ENCODE peak calls at places on chromosomes 7 and 10, in six cellular contexts. T is upper lobe of right lung, D is spleen, P is lower lobe of right lung, H is HCT116, J is upper lobe of left lung. R is an unnamed sample.

GRCh38 chr7:127485482-127485881 is 93.0 kb upstream of the ZNF800 start:
- DNase-seq in D (no peak), P (no peak), H (no peak), T (no peak), J (no peak), R (no peak)

GRCh38 chr10:79444243-79445119 is 943 bp downstream of the ZCCHC24 start:
- DNase-seq in P (peak), D (peak), J (peak), H (no peak), T (peak), R (peak)

GRCh38 chr7:146660839-146661238 is 544.2 kb downstream of the CNTNAP2 start:
- DNase-seq in T (no peak), J (no peak), H (no peak), D (no peak), P (no peak), R (no peak)

GRCh38 chr7:81883801-81884393 is 114.0 kb upstream of the HGF start:
- DNase-seq in T (no peak), J (no peak), H (no peak), D (no peak), P (no peak), R (no peak)

GRCh38 chr7:100122568-100122967 is 3.1 kb downstream of the CNPY4 start:
- DNase-seq in J (no peak), P (no peak), D (no peak), T (no peak), H (no peak), R (no peak)

GRCh38 chr10:93280699-93281366 is 201.3 kb downstream of the MYOF start:
- DNase-seq in D (no peak), P (no peak), H (no peak), T (no peak), J (no peak), R (no peak)

GRCh38 chr10:8444630-8445029 is 390.1 kb downstream of the GATA3 start:
- DNase-seq in J (no peak), P (no peak), D (no peak), T (no peak), H (no peak), R (no peak)

GRCh38 chr7:106731207-106731606 is 70.2 kb upstream of the CCDC71L start:
- DNase-seq in D (no peak), P (no peak), T (no peak), J (no peak), H (no peak), R (no peak)

GRCh38 chr7:50684702-50685074 is 98.0 kb downstream of the GRB10 start:
- DNase-seq in D (no peak), P (no peak), H (no peak), J (no peak), T (no peak), R (no peak)

GRCh38 chr10:83725567-83725966 is 413.7 kb upstream of the GHITM start:
- DNase-seq in D (no peak), P (no peak), H (no peak), T (no peak), J (no peak), R (no peak)

DNA sequence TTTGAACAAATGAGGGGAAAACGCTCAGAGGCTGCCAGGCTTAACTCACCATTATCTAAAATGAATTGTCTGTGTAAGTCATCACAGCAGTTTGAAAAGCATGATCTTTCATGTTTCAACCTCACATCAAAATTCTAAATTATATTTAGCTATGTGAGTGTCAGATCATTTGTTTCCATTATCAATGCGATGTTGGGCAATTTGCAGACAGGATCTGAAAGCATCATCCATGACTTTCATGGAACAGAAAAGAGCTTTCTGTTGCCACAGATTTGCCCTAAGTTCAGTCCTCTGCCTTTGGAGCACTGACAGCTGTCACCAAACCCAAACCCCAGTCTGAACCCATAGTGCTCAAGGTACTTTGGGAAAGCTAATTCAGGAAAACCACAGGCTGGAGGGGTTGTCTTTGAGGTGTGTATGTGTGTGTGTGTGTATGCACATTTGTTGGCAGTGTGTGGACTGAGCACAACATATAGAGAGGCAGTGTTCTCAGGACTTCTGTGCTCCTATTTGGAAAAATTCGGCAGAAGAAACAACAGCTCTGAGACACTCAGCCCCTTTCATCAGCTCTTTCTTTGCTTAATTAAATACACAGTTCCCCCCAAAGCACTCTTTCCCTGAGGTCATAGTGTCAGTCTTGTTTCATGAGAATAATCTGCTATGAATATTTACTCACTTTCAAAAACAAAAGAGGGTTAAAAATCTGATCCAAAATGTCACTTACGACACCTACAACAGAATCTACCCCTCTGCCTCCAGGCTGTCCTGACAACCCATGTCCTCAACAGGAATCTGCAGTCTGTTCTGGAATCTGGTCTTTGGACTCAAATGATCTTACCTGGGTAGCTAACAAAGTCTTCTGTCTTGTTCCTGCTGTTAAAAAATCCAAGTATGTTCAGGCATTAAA is 188.5 kb upstream of the KLF14 start:
- DNase-seq in T (no peak), H (no peak), J (no peak), P (no peak), D (no peak), R (no peak)
- H3K4me3 ChIP-seq in T (no peak), H (no peak), J (no peak), P (no peak), D (no peak), R (no peak)

GRCh38 chr7:87317691-87318245 is 27.7 kb upstream of the CROT start:
- DNase-seq in J (no peak), H (no peak), T (no peak), D (no peak), P (no peak), R (no peak)

GRCh38 chr7:87316097-87316700 is 29.3 kb upstream of the CROT start:
- DNase-seq in D (no peak), H (no peak), J (no peak), P (no peak), T (no peak), R (no peak)

GRCh38 chr7:87318741-87319140 is 26.7 kb upstream of the CROT start:
- DNase-seq in J (no peak), T (no peak), P (no peak), D (no peak), H (no peak), R (no peak)

GRCh38 chr7:87312215-87312865 is 33.1 kb upstream of the CROT start:
- DNase-seq in H (peak), P (no peak), T (no peak), D (no peak), J (peak), R (no peak)

GRCh38 chr7:87316846-87317545 is 28.5 kb upstream of the CROT start:
- DNase-seq in D (no peak), T (no peak), P (no peak), H (no peak), J (no peak), R (peak)
- H3K4me3 ChIP-seq in D (no peak), T (no peak), P (no peak), H (no peak), J (no peak), R (no peak)

GRCh38 chr7:97118306-97118917 is 914 bp downstream of the SDHAF3 start:
- DNase-seq in T (no peak), D (no peak), J (no peak), H (no peak), P (no peak), R (no peak)
- H3K4me3 ChIP-seq in T (peak), D (peak), J (peak), H (peak), P (peak), R (no peak)

DNA sequence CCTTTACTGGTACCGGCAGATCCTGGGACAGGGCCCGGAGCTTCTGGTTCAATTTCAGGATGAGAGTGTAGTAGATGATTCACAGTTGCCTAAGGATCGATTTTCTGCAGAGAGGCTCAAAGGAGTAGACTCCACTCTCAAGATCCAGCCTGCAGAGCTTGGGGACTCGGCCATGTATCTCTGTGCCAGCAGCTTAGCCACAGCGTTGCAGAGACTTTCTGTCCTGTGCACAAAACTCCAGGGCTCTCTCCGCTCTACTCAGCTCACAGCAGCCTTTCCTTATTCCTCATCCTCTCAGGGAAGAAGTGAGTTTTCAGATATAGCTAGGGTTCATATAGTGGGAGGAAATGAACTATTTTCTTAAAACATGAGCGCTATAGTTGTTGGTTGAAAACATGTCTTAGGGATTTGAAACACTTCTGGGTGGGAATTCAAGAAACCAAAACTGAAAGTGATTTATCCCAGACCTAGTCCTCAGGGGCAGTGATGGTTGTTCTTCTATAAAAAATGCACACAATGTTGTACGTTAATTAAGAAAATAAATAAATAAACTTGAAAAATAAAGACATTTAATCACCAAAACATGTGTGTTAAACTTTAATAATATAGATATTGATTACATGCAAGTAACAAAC is 150.2 kb upstream of the PRSS58 start:
- DNase-seq in T (no peak), P (no peak), D (no peak), H (no peak), J (no peak), R (no peak)
- H3K4me3 ChIP-seq in T (peak), P (peak), D (no peak), H (no peak), J (no peak), R (no peak)

GRCh38 chr10:26214004-26214403 is 2.6 kb upstream of the GAD2 start:
- DNase-seq in H (no peak), P (no peak), J (no peak), D (no peak), T (no peak), R (no peak)
- H3K4me3 ChIP-seq in H (no peak), P (no peak), J (no peak), D (no peak), T (no peak), R (no peak)

GRCh38 chr10:3827266-3827665 is 42.3 kb upstream of the KLF6 start:
- DNase-seq in T (no peak), D (no peak), P (no peak), J (no peak), H (no peak), R (no peak)

GRCh38 chr10:3829193-3830050 is 44.4 kb upstream of the KLF6 start:
- DNase-seq in J (no peak), H (no peak), T (no peak), D (no peak), P (no peak), R (peak)

GRCh38 chr10:3830946-3831345 is 45.9 kb upstream of the KLF6 start:
- DNase-seq in P (no peak), D (no peak), H (no peak), T (no peak), J (no peak), R (no peak)

GRCh38 chr10:3827768-3828403 is 42.9 kb upstream of the KLF6 start:
- DNase-seq in H (no peak), J (no peak), D (no peak), T (no peak), P (no peak), R (no peak)

DNA sequence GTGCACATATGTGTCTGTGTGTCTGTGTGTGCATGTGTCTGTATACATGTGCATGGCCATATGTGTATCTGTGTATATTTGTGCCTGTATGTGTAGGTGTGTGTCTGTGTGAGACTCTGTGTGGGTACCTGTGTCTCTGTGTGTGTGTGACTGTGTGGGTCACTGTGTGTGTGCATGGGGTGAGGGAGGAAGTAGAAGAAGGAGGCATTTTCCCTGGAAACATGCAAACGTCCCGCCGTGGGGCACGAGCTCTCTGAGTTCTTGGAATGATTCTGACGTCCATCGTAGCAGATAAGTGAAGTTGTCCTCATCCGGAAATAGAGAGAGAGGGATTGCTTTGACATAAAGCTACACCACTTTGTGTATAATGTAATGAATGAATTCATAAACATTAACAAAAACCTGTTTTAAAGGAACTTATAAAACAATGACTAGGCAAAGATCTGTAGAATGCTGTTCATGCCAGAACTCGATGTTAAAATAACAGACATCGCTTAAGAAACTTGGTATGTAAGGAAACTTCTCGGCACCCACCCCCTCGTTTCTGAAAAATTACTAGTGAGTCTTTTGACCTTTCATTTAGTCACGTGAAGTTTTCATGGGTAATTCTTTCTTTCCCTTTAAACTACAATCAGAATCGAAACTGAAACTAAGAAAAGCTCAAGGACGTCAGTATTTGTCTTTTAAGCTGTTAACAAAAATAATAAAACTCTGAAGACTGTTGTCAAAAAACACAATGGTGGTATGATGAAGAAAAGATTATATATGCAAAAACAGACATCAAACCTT is 43.6 kb upstream of the KLF6 start:
- DNase-seq in D (no peak), J (no peak), P (no peak), H (no peak), T (no peak), R (peak)
- H3K4me3 ChIP-seq in D (peak), J (peak), P (peak), H (peak), T (peak), R (no peak)

DNA sequence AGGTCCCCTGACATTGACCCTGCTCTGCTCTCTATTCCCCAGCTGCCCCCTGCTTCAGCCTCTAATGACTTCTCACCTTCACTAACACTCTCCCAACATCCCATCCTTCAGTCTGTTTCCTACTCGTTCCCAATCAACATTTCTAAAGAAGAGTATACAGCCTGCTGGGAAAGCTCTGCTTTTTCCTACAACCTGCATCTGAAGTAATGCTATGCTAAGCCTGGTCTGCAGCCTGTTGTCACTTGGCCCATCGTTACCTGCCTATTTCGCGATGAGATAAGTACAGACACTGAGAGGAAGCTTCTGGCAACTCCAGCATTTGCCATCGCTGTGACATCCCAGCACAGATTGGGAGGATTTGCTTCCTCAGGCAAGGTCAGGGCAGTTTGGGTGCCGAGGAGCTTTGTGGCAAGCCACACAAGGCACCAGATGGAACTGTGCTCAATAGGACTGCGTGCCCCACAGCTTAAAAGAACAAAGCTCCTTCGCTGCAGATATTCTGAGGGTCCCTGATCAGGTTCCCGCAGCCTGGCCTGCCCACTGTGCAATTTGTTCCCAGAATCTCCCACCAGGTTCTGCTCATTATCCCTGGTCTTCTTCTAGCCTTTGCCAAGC is 51.4 kb downstream of the PKD1L1 start:
- DNase-seq in J (no peak), T (no peak), H (no peak), D (no peak), P (no peak), R (no peak)
- H3K4me3 ChIP-seq in J (no peak), T (no peak), H (no peak), D (no peak), P (no peak), R (no peak)

R was measured in mucosa of descending colon.